ENCODE peak calls at places on chromosomes 2 and 18, in four cellular contexts. H is K562, G is HepG2, M is SK-N-SH. D is an unnamed sample.

GRCh38 chr18:11937874-11938478 is 29.9 kb upstream of the MPPE1 start:
- DNase-seq in G (peak; percentile 48), M (peak; percentile 72), H (peak; percentile 67), D (peak; percentile 23)

GRCh38 chr2:182913064-182913463 is 46.6 kb upstream of the FRZB start:
- DNase-seq in G (no peak), M (no peak), H (no peak), D (no peak)

GRCh38 chr2:112483047-112483473 is 1.1 kb downstream of the TTL start:
- DNase-seq in H (peak; percentile 52), G (peak; percentile 76), M (peak; percentile 80), D (no peak)

GRCh38 chr2:85435220-85435958 is 16.9 kb downstream of the SH2D6 start:
- DNase-seq in M (no peak), H (no peak), G (no peak), D (no peak)

GRCh38 chr2:9288681-9289338 is 82.2 kb downstream of the ASAP2 start:
- DNase-seq in G (no peak), M (no peak), H (no peak), D (no peak)

GRCh38 chr2:37526856-37527255 is 144.6 kb downstream of the CDC42EP3 start:
- DNase-seq in G (no peak), M (no peak), H (no peak), D (no peak)

GRCh38 chr2:207312006-207312356 is 146.2 kb upstream of the KLF7 start:
- DNase-seq in M (no peak), G (no peak), H (no peak), D (no peak)

GRCh38 chr18:21740724-21741510 is at the start of gene MIB1:
- DNase-seq in H (peak; percentile 63), M (peak; percentile 96), G (no peak), D (peak; percentile 83)

GRCh38 chr2:222105046-222105445 is 193.8 kb downstream of the PAX3 start:
- DNase-seq in G (no peak), H (no peak), M (no peak), D (no peak)

GRCh38 chr2:171531291-171531690 is 9.0 kb downstream of the CYBRD1 start:
- DNase-seq in G (no peak), H (no peak), M (no peak), D (no peak)

GRCh38 chr2:172698041-172698863 is 37.4 kb upstream of the RAPGEF4 start:
- DNase-seq in M (no peak), H (peak; percentile 20), G (no peak), D (peak; percentile 26)

GRCh38 chr2:157771234-157771633 is 104.9 kb downstream of the ACVR1 start:
- DNase-seq in H (no peak), G (no peak), M (no peak), D (no peak)

GRCh38 chr2:189819297-189819704 is 35.1 kb downstream of the PMS1 start:
- DNase-seq in M (no peak), H (no peak), G (no peak), D (no peak)

GRCh38 chr2:177395594-177395993 is 3.0 kb downstream of the AGPS start:
- DNase-seq in H (no peak), G (no peak), M (no peak), D (no peak)
- H3K4me3 ChIP-seq in H (no peak overlapping the region), G (peak overlapping the region; percentile 91), M (no peak overlapping the region), D (peak overlapping the region; percentile 30)

GRCh38 chr2:28419003-28419704 is 26.5 kb downstream of the FOSL2 start:
- DNase-seq in H (peak; percentile 23), G (peak; percentile 37), M (no peak), D (no peak)
- TF ChIP-seq NFIC in H (no peak), G (no peak), M (no peak), D (no peak)

DNA sequence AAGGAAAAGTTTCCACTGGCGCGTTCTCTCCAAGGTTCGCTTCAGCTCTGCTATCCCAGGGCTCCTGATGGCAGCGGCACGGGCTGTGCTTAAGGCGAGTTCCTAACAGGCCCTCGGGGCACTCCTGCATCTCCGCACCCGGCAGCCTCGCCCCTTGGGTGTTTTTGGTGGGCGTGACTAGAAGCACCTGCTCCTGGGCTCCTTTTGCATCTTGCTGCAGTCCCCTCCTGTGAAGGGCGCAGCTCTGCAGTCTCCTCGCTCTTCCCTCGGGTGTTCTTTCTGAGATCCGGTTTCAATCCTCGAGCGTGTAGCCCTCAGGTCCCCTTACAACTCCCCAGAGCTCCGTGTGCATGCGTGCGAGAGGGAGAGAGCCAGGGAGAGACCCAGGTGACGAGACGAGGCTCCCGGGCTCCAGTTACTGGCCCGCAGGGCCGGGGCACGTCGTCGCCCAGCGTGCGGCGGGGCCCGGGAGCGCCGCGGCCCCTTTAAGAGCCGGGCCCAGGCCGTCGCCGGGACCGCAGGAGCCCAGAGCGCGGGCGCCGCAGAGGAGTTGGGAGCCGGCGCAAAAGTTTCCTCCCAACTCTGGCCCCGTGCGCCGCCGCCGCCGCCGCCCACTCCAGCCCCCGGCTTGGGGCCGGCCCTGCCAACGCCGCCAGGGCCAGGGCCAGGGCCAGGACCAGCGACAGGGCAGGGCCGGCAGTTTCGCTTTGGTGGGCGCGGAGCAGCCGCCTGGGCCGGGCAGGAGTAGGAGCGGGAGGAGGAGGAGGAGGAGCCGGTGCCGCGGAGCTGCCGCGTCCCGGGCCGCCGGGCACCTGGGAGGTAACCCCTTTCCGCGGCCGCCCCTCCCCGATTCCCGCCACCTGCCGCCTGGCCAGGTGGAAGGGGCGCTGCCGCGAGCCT is at the start of gene PARD3B:
- DNase-seq in H (peak; percentile 32), G (peak; percentile 14), M (peak; percentile 84), D (no peak)
- H3K4me3 ChIP-seq in H (peak within 1 kb of the TSS; percentile 47), G (peak within 1 kb of the TSS; percentile 62), M (peak within 1 kb of the TSS; percentile 79), D (no peak within 1 kb of the TSS)

DNA sequence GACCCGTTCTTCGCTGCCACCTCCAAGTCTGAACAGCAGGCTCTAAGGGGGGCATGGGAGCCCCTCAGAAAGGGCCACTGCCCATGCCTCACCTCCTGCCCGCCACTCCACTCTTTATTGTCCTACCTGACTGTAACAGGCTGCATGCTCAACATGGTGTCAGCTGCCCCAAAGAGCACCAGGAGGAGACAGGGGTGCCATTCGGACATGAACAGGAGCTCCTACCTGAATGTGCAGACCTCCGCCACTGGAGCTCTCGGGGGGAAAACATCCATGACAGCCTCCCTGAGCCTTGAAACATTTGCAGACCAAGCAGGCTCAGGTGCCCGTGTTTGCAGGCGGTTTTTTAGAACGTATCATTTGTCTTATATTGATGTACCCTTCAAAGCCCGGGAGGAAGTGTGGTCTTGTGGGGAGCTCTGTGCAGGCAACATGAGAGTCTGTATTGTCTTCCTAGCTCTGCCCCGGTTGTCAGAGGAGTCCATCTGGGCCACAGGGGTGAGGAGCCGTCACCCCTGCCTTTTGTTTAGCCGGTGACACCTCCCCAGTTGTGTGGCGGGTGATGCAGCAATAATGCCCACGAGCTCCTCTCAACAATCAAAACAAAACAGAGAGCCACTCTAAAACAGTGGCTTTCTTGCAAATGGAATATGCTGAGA is 35.1 kb upstream of the CD8A start:
- DNase-seq in H (no peak), G (no peak), M (no peak), D (no peak)
- TF ChIP-seq NFIC in H (no peak), G (no peak), M (no peak), D (no peak)